ENCODE peak calls at places on chromosomes 3 and 15, in eight cellular contexts. B is upper lobe of left lung, R is stomach, Y is A549, V is heart left ventricle, H is esophagus muscularis mucosa, C is spleen, T is NB4. O is an unnamed sample.

GRCh38 chr3:69997486-69998307 is 1.8 kb upstream of the SAMMSON start:
- DNase-seq in T (no peak), V (no peak), H (no peak), C (no peak), B (no peak), Y (no peak), R (no peak), O (no peak)

GRCh38 chr15:50697109-50697797 is 10.7 kb upstream of the TRPM7 start:
- DNase-seq in Y (no peak), T (no peak), V (no peak), R (no peak), B (no peak), C (no peak), H (no peak), O (no peak)

GRCh38 chr15:77145370-77145769 is 74.5 kb upstream of the TSPAN3 start:
- DNase-seq in V (no peak), R (no peak), C (no peak), T (no peak), B (no peak), H (no peak), Y (no peak), O (no peak)

GRCh38 chr15:61659571-61660190 is 400.6 kb downstream of the VPS13C start:
- DNase-seq in R (no peak), Y (no peak), B (no peak), H (no peak), V (no peak), T (no peak), C (no peak), O (no peak)

GRCh38 chr15:36156855-36157521 is 422.4 kb upstream of the CDIN1 start:
- DNase-seq in C (no peak), T (no peak), H (no peak), R (no peak), V (peak; percentile 18), B (no peak), Y (peak; percentile 36), O (peak; percentile 83)

GRCh38 chr15:60591491-60592385 is 112.8 kb upstream of the ICE2 start:
- DNase-seq in V (peak; percentile 49), H (no peak), B (peak; percentile 92), T (no peak), R (peak; percentile 34), C (peak; percentile 85), Y (peak; percentile 21), O (peak; percentile 92)

GRCh38 chr3:108485146-108485545 is 25.2 kb downstream of the MYH15 start:
- DNase-seq in C (no peak), R (no peak), Y (no peak), T (no peak), V (no peak), H (no peak), B (no peak), O (no peak)

GRCh38 chr3:187998611-187999010 is 155.3 kb upstream of the LPP start:
- DNase-seq in T (no peak), Y (no peak), C (no peak), R (no peak), B (no peak), H (no peak), V (no peak), O (no peak)

GRCh38 chr3:158896729-158897128 is 94.9 kb downstream of the MFSD1 start:
- DNase-seq in V (no peak), Y (no peak), R (no peak), H (no peak), B (no peak), C (no peak), T (no peak), O (no peak)

GRCh38 chr15:93055211-93055763 is 33.7 kb downstream of the RGMA start:
- DNase-seq in H (no peak), B (peak; percentile 58), Y (no peak), T (no peak), R (no peak), C (no peak), V (no peak), O (no peak)

GRCh38 chr15:31080618-31081017 is 20.9 kb downstream of the TRPM1 start:
- DNase-seq in B (peak; percentile 88), C (no peak), H (no peak), V (peak; percentile 38), R (peak; percentile 81), Y (peak; percentile 54), T (peak; percentile 25), O (peak; percentile 86)

GRCh38 chr3:128346562-128346961 is 120.1 kb downstream of the DNAJB8 start:
- DNase-seq in B (no peak), Y (no peak), C (no peak), T (no peak), R (no peak), H (no peak), V (no peak), O (no peak)

GRCh38 chr3:110932515-110933095 is 139.0 kb upstream of the NECTIN3 start:
- DNase-seq in C (no peak), V (no peak), R (no peak), T (no peak), B (no peak), Y (peak; percentile 33), H (no peak), O (no peak)

GRCh38 chr3:158652463-158652862 is 8.1 kb downstream of the GFM1 start:
- DNase-seq in R (no peak), V (no peak), Y (peak; percentile 31), H (no peak), B (no peak), C (no peak), T (no peak), O (no peak)

GRCh38 chr3:48695113-48695753 is 9.5 kb upstream of the NCKIPSD start:
- DNase-seq in Y (no peak), V (peak; percentile 53), T (no peak), R (peak; percentile 34), H (no peak), C (peak; percentile 66), B (no peak), O (peak; percentile 94)

GRCh38 chr3:156166808-156167207 is 46.4 kb downstream of the KCNAB1 start:
- DNase-seq in C (no peak), V (no peak), T (no peak), B (no peak), R (no peak), Y (no peak), H (peak; percentile 85), O (no peak)

GRCh38 chr15:51307325-51307724 is 31.1 kb downstream of the CYP19A1 start:
- DNase-seq in T (no peak), C (no peak), R (no peak), V (no peak), Y (no peak), B (no peak), H (no peak), O (no peak)

GRCh38 chr15:62208884-62209283 is 43.8 kb upstream of the C2CD4B start:
- DNase-seq in V (no peak), C (no peak), B (no peak), Y (no peak), H (peak; percentile 64), T (no peak), R (no peak), O (no peak)

GRCh38 chr3:52528596-52529375 is 4.9 kb downstream of the NT5DC2 start:
- DNase-seq in R (no peak), H (no peak), B (peak; percentile 50), Y (no peak), C (peak; percentile 67), T (no peak), V (peak; percentile 25), O (peak; percentile 84)

DNA sequence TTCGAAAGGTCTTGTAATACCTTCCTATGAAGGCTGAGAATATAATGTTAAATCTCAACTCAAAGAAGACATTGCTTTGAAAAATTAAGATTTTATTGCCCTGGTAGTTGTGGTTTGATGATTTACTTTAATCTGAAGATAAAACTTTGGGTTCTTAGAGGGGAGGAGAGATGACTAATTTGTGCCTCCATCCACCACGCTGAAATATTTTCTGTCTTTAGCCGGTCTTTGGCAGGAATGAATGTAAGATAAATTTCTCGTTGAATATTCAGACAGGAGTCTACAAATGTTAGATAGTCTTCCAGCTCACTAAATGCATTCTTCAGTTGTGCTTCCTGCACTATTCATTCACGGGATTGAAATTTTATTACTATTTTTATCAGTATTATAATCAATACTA is 844.3 kb upstream of the NR2F2 start:
- DNase-seq in B (no peak), H (no peak), Y (no peak), T (no peak), C (no peak), V (no peak), R (no peak), O (no peak)
- TF ChIP-seq POLR2A in B (no peak), H (no peak), Y (no peak), T (no peak), C (no peak), V (no peak), R (no peak), O (no peak)

DNA sequence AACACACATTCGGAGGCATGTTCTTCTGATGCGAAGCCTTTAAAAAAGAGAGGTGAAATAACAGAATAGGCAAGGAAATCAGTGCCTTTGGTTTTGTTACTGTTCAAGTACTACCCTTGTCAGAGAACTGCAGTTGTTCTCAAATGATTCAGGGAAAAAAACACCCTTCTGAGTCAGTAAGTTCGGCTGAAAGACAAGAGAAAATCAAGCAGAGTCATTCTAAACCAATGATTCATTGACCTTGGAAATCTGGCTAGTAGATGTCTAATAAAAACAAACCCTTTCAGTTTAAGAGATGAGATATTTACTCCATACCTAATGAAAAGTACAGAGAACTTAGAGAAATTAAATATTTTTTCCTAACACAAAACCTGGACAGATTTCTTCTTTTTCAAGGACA is 72.7 kb upstream of the ABI3BP start:
- DNase-seq in C (no peak), V (no peak), T (no peak), R (no peak), B (no peak), Y (peak; percentile 85), H (no peak), O (no peak)
- H3K4me3 ChIP-seq in C (no peak overlapping the region), V (no peak overlapping the region), T (no peak overlapping the region), R (no peak overlapping the region), B (no peak overlapping the region), Y (no peak overlapping the region), H (no peak overlapping the region), O (no peak overlapping the region)

GRCh38 chr3:113277886-113278598 is 66.7 kb downstream of the BOC start:
- DNase-seq in H (no peak), Y (no peak), B (no peak), C (no peak), T (no peak), R (no peak), V (no peak), O (no peak)
- TF ChIP-seq CTCF in H (no peak), Y (no peak), B (no peak), C (no peak), T (no peak), R (no peak), V (no peak), O (no peak)

DNA sequence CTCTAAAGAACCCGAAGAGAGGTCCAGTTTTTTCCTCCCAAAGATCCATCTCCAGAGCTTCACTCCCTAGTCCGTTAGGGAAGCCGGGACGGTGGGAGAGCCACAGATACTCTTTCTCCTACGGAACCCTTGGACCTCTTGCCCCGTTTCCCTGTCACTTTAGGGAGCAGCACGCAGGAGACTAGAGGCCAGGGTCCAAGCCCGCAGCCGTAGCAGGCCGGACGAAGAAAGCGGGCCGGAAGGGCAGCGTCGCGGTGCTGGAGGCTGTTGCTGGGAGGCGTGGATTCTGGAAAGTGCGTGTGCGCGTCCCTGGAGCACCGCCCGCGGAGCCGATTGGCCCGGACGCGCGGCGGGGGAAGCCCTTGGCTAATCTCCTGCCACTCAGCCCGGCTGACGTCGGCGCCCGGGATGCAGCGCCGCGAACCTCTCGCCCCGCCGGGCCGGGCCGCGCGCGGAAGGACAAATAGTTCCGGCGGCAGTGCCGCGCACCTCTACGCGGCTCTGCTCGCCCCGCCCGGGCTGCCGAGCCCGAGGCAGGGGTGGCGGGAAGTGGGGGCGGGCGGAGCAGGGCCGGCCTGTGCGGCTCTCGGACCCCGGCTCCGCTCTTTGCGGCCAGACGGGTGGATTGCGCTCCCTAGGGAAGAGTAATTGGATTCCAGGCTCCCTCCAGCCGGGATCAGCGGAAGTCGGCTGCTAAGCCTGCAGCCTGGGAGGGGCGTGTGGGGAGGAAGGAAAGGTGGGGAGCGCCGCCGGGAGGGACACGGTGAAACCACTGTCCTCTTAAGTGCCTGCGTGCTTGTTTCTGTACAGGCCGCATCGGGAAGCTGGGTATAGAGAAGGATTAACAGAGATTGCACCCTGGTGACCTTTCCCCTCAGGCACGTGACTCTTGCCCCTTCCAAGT is 31.3 kb upstream of the TCF12 start:
- DNase-seq in T (peak; percentile 93), V (peak; percentile 97), H (peak; percentile 95), Y (peak; percentile 98), B (peak; percentile 98), C (peak; percentile 96), R (peak; percentile 95), O (peak; percentile 98)
- TF ChIP-seq POLR2A in T (peak; percentile 74), V (no peak), H (peak; percentile 49), Y (peak; percentile 90), B (peak; percentile 42), C (peak; percentile 51), R (no peak), O (no peak)

O was measured in lower leg skin.